ENCODE peak calls at places on chromosomes 4 and X, in seven cellular contexts. Q, R, C, V, U, X and F are unnamed samples.
A peak's percentile ranks its signal among the peaks of the same experiment; 100 is the strongest.

GRCh38 chr4:37922323-37922722 is 31.4 kb downstream of the TBC1D1 start:
- DNase-seq in C (peak; percentile 7), X (no peak), Q (no peak), U (no peak), R (no peak), V (no peak), F (peak; percentile 41)

GRCh38 chr4:3201718-3202702 is 46.9 kb upstream of the MSANTD1 start:
- DNase-seq in Q (no peak), V (peak; percentile 6), U (no peak), X (no peak), R (no peak), C (peak; percentile 16), F (peak; percentile 69)

GRCh38 chrX:108303682-108304081 is 134.5 kb downstream of the COL4A6 start:
- DNase-seq in C (no peak), R (no peak), Q (no peak), X (no peak), U (no peak), V (no peak), F (no peak)

GRCh38 chr4:19382993-19383392 is 868.7 kb upstream of the SLIT2 start:
- DNase-seq in V (no peak), C (peak; percentile 17), Q (no peak), X (peak; percentile 79), U (no peak), R (no peak), F (peak; percentile 37)

GRCh38 chr4:1345905-1346780 is 865 bp upstream of the UVSSA start:
- DNase-seq in X (peak; percentile 56), V (peak; percentile 86), R (no peak), C (peak; percentile 70), Q (peak; percentile 66), U (peak; percentile 48), F (peak; percentile 16)

GRCh38 chrX:64975491-64975890 is 759 bp downstream of the ZC4H2 start:
- DNase-seq in C (peak; percentile 38), R (no peak), U (peak; percentile 29), V (peak; percentile 68), Q (peak; percentile 41), X (peak; percentile 6), F (no peak)

GRCh38 chr4:120018786-120019185 is 47.9 kb downstream of the MAD2L1 start:
- DNase-seq in R (no peak), U (no peak), C (no peak), V (no peak), X (no peak), Q (no peak), F (peak; percentile 57)

GRCh38 chr4:110170861-110171260 is 27.6 kb downstream of the ELOVL6 start:
- DNase-seq in U (no peak), R (no peak), C (no peak), Q (peak; percentile 39), V (peak; percentile 74), X (peak; percentile 51), F (no peak)

GRCh38 chr4:110508827-110509446 is 33.0 kb downstream of the ENPEP start:
- DNase-seq in Q (no peak), V (peak; percentile 25), R (no peak), C (peak; percentile 51), U (no peak), X (peak; percentile 66), F (peak; percentile 46)

GRCh38 chr4:41957634-41958033 is 22.4 kb downstream of the TMEM33 start:
- DNase-seq in V (peak; percentile 64), C (peak; percentile 15), Q (no peak), U (peak; percentile 9), R (no peak), X (no peak), F (peak; percentile 5)

DNA sequence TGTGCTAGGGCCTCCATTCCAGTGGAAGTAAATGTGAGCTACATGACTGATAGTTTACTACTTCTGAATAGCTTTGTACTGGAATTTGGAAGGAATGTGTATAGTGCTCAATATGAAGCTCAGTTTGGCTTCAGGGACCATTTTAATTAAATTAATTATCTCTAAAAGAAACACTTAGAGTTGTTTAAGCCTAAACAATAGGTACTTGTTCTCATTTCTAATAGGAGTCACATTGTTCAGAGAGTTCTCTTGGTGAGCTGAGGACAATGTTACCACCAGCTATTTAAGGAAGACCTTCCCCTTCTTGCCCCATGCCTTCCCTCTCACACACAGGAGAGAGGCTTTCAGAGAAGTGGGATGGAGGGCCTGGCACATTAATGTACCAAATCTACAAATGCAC is 78.3 kb downstream of the CHIC2 start:
- DNase-seq in R (no peak), V (no peak), Q (no peak), C (no peak), X (no peak), U (no peak), F (no peak)
- H3K4ac ChIP-seq in R (no peak overlapping the region), V (no peak overlapping the region), Q (no peak overlapping the region), C (no peak overlapping the region), X (no peak overlapping the region), U (no peak overlapping the region), F (no peak overlapping the region)

GRCh38 chr4:140070369-140070768 is 83.6 kb downstream of the MAML3 start:
- DNase-seq in U (no peak), X (no peak), C (no peak), Q (no peak), R (no peak), V (no peak), F (no peak)
- H3K4ac ChIP-seq in U (no peak overlapping the region), X (no peak overlapping the region), C (no peak overlapping the region), Q (no peak overlapping the region), R (no peak overlapping the region), V (no peak overlapping the region), F (peak overlapping the region; percentile 26)

DNA sequence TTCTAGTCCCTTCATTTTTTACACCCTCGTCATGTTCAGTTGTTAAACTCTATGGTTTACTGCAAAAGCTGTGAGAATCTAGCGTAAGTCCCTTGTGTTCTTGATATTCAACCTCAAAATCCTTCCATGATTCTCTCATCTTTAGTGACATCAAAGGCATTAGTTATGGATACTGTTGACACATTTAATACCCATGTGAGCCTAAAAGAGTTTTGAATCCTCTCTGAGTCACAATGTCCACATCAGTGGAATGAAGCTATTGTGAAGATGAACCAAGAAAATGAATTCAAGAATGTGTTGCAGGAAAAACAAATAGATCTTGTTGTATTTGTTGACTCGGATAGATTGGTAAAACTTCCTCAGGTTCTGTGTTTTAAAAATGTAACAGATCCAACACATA is 394.7 kb upstream of the ATOH1 start:
- DNase-seq in V (no peak), Q (no peak), R (no peak), X (no peak), U (no peak), C (no peak), F (no peak)
- H3K4ac ChIP-seq in V (no peak overlapping the region), Q (no peak overlapping the region), R (no peak overlapping the region), X (no peak overlapping the region), U (no peak overlapping the region), C (no peak overlapping the region), F (no peak overlapping the region)

GRCh38 chr4:77040265-77040664 is 35.5 kb downstream of the CCNI start:
- DNase-seq in R (no peak), U (no peak), Q (no peak), C (peak; percentile 65), X (peak; percentile 18), V (no peak), F (peak; percentile 85)
- H3K4ac ChIP-seq in R (no peak overlapping the region), U (no peak overlapping the region), Q (no peak overlapping the region), C (no peak overlapping the region), X (no peak overlapping the region), V (no peak overlapping the region), F (peak overlapping the region; percentile 53)

GRCh38 chr4:86401826-86402225 is 42.0 kb upstream of the MAPK10 start:
- DNase-seq in Q (no peak), R (no peak), U (no peak), V (no peak), X (no peak), C (no peak), F (peak; percentile 19)
- H3K4ac ChIP-seq in Q (no peak overlapping the region), R (no peak overlapping the region), U (no peak overlapping the region), V (no peak overlapping the region), X (no peak overlapping the region), C (no peak overlapping the region), F (no peak overlapping the region)

DNA sequence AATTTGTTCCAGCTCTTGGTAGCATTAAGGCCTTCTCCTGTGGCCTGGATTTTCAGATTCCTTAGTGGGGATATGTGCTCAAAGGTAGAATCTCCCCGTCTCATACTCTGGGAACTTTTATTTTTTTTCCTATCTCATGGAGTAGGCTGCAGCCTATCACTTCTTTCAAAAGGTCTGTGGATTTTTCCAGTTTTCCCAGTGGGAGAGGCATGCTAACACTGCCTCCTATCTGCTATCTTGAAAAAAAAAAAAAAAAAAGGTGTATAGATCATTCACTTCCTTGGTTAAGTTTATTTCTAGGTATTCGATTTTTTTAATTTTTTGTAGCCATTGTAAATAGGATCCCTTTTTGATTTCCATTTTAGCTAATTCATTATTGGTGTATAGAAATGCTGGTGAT is 67.1 kb downstream of the IL15 start:
- DNase-seq in X (no peak), R (no peak), U (no peak), V (no peak), C (no peak), Q (no peak), F (no peak)
- H3K4ac ChIP-seq in X (no peak overlapping the region), R (no peak overlapping the region), U (no peak overlapping the region), V (no peak overlapping the region), C (no peak overlapping the region), Q (no peak overlapping the region), F (no peak overlapping the region)

GRCh38 chr4:78346222-78346621 is 205.3 kb upstream of the ANXA3 start:
- DNase-seq in V (peak; percentile 75), Q (no peak), R (no peak), C (no peak), U (no peak), X (no peak), F (no peak)
- H3K4ac ChIP-seq in V (no peak overlapping the region), Q (no peak overlapping the region), R (no peak overlapping the region), C (no peak overlapping the region), U (no peak overlapping the region), X (no peak overlapping the region), F (no peak overlapping the region)

DNA sequence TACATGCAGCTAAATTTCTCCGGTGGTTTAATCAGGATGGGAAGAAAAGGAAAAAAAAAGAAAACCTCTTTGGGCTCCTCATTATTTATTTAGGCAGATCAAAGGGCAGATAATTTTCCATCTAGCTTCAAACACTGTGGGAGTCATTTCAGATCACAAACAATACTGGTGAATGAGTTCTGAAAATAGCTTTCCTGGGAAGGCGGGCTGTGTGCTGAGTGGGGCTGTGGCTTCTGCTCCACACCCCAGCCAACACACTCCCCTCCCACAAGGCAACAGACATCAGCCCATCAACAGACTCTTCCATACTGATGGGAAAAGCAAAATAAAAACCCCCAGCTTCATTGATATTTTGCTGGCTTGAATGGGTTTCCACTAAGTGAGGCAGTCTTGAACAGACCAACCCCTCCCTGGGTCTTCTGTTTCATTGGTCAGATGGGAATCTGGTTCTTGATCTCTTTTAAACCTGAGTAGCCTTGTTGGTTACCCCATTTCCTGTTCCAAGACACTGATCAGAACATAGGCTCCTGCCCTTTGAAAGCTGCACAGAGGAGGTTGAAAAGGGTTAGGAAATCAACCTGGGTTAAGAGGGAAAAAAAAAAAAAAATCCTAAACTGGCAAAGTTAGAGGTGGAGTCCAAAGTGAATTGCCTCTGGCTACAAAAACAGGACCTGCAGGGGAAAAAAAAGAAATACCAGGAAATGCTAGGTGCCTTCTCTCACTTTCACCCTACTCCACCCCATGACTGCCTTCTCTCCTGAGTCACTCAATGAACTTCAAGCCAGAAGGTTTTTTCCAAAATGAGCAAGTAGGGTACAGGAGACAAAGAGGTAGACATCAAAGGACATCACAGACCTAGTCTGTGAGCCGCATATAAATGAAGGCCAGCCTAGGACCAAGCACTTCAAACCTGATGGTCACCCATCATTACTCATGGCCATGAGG is 20.0 kb downstream of the AMOT start:
- DNase-seq in Q (no peak), C (peak; percentile 14), U (no peak), R (no peak), V (no peak), X (peak; percentile 78), F (no peak)
- H3K4ac ChIP-seq in Q (no peak overlapping the region), C (no peak overlapping the region), U (no peak overlapping the region), R (no peak overlapping the region), V (no peak overlapping the region), X (no peak overlapping the region), F (no peak overlapping the region)